ENCODE peak calls at places on chromosomes 3 and 15, in five cellular contexts. One of them, this sample, is unnamed.

GRCh38 chr3:46929324-46929723 is 47.2 kb downstream of the CCDC12 start:
- DNase-seq in activated T-cell treated with anti-CD3 and anti-CD28 coated beads for 24 hours: no peak
- DNase-seq in activated T-helper 1 cell treated with anti-CD3 and anti-CD28 coated beads, Interleukin-12 subunit alpha, Interleukin-12 subunit beta, Interleukin-2, Interleukin-4 antibody, amounts not matched to agents 30 ng/mL and 10 ng/mL and 1 ng/mL, durations not matched to agents 14 hours and 24 hours and 36 hours: no peak
- DNase-seq in midbrain: no peak
- DNase-seq in nucleus accumbens: no peak
- DNase-seq in this sample: no peak

GRCh38 chr3:159913712-159914414 is 74.8 kb upstream of the IL12A start:
- DNase-seq in activated T-cell treated with anti-CD3 and anti-CD28 coated beads for 24 hours: no peak
- DNase-seq in activated T-helper 1 cell treated with anti-CD3 and anti-CD28 coated beads, Interleukin-12 subunit alpha, Interleukin-12 subunit beta, Interleukin-2, Interleukin-4 antibody, amounts not matched to agents 30 ng/mL and 10 ng/mL and 1 ng/mL, durations not matched to agents 14 hours and 24 hours and 36 hours: no peak
- DNase-seq in midbrain: no peak
- DNase-seq in nucleus accumbens: no peak
- DNase-seq in this sample: no peak

GRCh38 chr3:190517696-190518095 is 3.8 kb downstream of the IL1RAP start:
- DNase-seq in activated T-helper 1 cell treated with anti-CD3 and anti-CD28 coated beads, Interleukin-12 subunit alpha, Interleukin-12 subunit beta, Interleukin-2, Interleukin-4 antibody, amounts not matched to agents 30 ng/mL and 10 ng/mL and 1 ng/mL, durations not matched to agents 14 hours and 24 hours and 36 hours: no peak
- DNase-seq in activated T-cell treated with anti-CD3 and anti-CD28 coated beads for 24 hours: no peak
- DNase-seq in midbrain: no peak
- DNase-seq in nucleus accumbens: no peak
- DNase-seq in this sample: no peak

GRCh38 chr3:147493666-147494065 is 84.5 kb downstream of the ZIC1 start:
- DNase-seq in midbrain: no peak
- DNase-seq in activated T-cell treated with anti-CD3 and anti-CD28 coated beads for 24 hours: no peak
- DNase-seq in nucleus accumbens: no peak
- DNase-seq in activated T-helper 1 cell treated with anti-CD3 and anti-CD28 coated beads, Interleukin-12 subunit alpha, Interleukin-12 subunit beta, Interleukin-2, Interleukin-4 antibody, amounts not matched to agents 30 ng/mL and 10 ng/mL and 1 ng/mL, durations not matched to agents 14 hours and 24 hours and 36 hours: no peak
- DNase-seq in this sample: no peak

GRCh38 chr3:126180477-126181397 is at the start of gene ALDH1L1:
- DNase-seq in activated T-cell treated with anti-CD3 and anti-CD28 coated beads for 24 hours: no peak
- DNase-seq in nucleus accumbens: peak; percentile 47
- DNase-seq in activated T-helper 1 cell treated with anti-CD3 and anti-CD28 coated beads, Interleukin-12 subunit alpha, Interleukin-12 subunit beta, Interleukin-2, Interleukin-4 antibody, amounts not matched to agents 30 ng/mL and 10 ng/mL and 1 ng/mL, durations not matched to agents 14 hours and 24 hours and 36 hours: no peak
- DNase-seq in midbrain: peak; percentile 81
- DNase-seq in this sample: peak; percentile 73

GRCh38 chr3:2898591-2899353 is 211.4 kb downstream of the IL5RA start:
- DNase-seq in nucleus accumbens: no peak
- DNase-seq in midbrain: no peak
- DNase-seq in activated T-helper 1 cell treated with anti-CD3 and anti-CD28 coated beads, Interleukin-12 subunit alpha, Interleukin-12 subunit beta, Interleukin-2, Interleukin-4 antibody, amounts not matched to agents 30 ng/mL and 10 ng/mL and 1 ng/mL, durations not matched to agents 14 hours and 24 hours and 36 hours: no peak
- DNase-seq in activated T-cell treated with anti-CD3 and anti-CD28 coated beads for 24 hours: no peak
- DNase-seq in this sample: peak; percentile 18

GRCh38 chr3:171615281-171615680 is 155.1 kb upstream of the TNIK start:
- DNase-seq in activated T-helper 1 cell treated with anti-CD3 and anti-CD28 coated beads, Interleukin-12 subunit alpha, Interleukin-12 subunit beta, Interleukin-2, Interleukin-4 antibody, amounts not matched to agents 30 ng/mL and 10 ng/mL and 1 ng/mL, durations not matched to agents 14 hours and 24 hours and 36 hours: no peak
- DNase-seq in midbrain: no peak
- DNase-seq in nucleus accumbens: no peak
- DNase-seq in activated T-cell treated with anti-CD3 and anti-CD28 coated beads for 24 hours: no peak
- DNase-seq in this sample: no peak

GRCh38 chr15:62739082-62739481 is 303.5 kb upstream of the TPM1 start:
- DNase-seq in activated T-cell treated with anti-CD3 and anti-CD28 coated beads for 24 hours: no peak
- DNase-seq in midbrain: no peak
- DNase-seq in nucleus accumbens: no peak
- DNase-seq in activated T-helper 1 cell treated with anti-CD3 and anti-CD28 coated beads, Interleukin-12 subunit alpha, Interleukin-12 subunit beta, Interleukin-2, Interleukin-4 antibody, amounts not matched to agents 30 ng/mL and 10 ng/mL and 1 ng/mL, durations not matched to agents 14 hours and 24 hours and 36 hours: no peak
- DNase-seq in this sample: no peak

GRCh38 chr15:35399901-35400300 is 146.1 kb downstream of the DPH6 start:
- DNase-seq in nucleus accumbens: no peak
- DNase-seq in activated T-helper 1 cell treated with anti-CD3 and anti-CD28 coated beads, Interleukin-12 subunit alpha, Interleukin-12 subunit beta, Interleukin-2, Interleukin-4 antibody, amounts not matched to agents 30 ng/mL and 10 ng/mL and 1 ng/mL, durations not matched to agents 14 hours and 24 hours and 36 hours: no peak
- DNase-seq in activated T-cell treated with anti-CD3 and anti-CD28 coated beads for 24 hours: no peak
- DNase-seq in midbrain: no peak
- DNase-seq in this sample: no peak

GRCh38 chr15:74897300-74897701 is 7.5 kb downstream of the MPI start:
- DNase-seq in midbrain: no peak
- DNase-seq in activated T-helper 1 cell treated with anti-CD3 and anti-CD28 coated beads, Interleukin-12 subunit alpha, Interleukin-12 subunit beta, Interleukin-2, Interleukin-4 antibody, amounts not matched to agents 30 ng/mL and 10 ng/mL and 1 ng/mL, durations not matched to agents 14 hours and 24 hours and 36 hours: no peak
- DNase-seq in nucleus accumbens: no peak
- DNase-seq in activated T-cell treated with anti-CD3 and anti-CD28 coated beads for 24 hours: no peak
- DNase-seq in this sample: no peak

GRCh38 chr15:89075121-89075640 is 13.1 kb upstream of the ABHD2 start:
- DNase-seq in activated T-helper 1 cell treated with anti-CD3 and anti-CD28 coated beads, Interleukin-12 subunit alpha, Interleukin-12 subunit beta, Interleukin-2, Interleukin-4 antibody, amounts not matched to agents 30 ng/mL and 10 ng/mL and 1 ng/mL, durations not matched to agents 14 hours and 24 hours and 36 hours: no peak
- DNase-seq in midbrain: no peak
- DNase-seq in nucleus accumbens: no peak
- DNase-seq in activated T-cell treated with anti-CD3 and anti-CD28 coated beads for 24 hours: no peak
- DNase-seq in this sample: no peak

GRCh38 chr3:38138347-38139190 is at the start of gene MYD88:
- DNase-seq in nucleus accumbens: peak; percentile 32
- DNase-seq in activated T-helper 1 cell treated with anti-CD3 and anti-CD28 coated beads, Interleukin-12 subunit alpha, Interleukin-12 subunit beta, Interleukin-2, Interleukin-4 antibody, amounts not matched to agents 30 ng/mL and 10 ng/mL and 1 ng/mL, durations not matched to agents 14 hours and 24 hours and 36 hours: peak; percentile 81
- DNase-seq in activated T-cell treated with anti-CD3 and anti-CD28 coated beads for 24 hours: peak; percentile 74
- DNase-seq in midbrain: peak; percentile 44
- DNase-seq in this sample: peak; percentile 39

GRCh38 chr3:38084019-38084968 is 45.3 kb downstream of the DLEC1 start:
- DNase-seq in nucleus accumbens: no peak
- DNase-seq in midbrain: no peak
- DNase-seq in activated T-helper 1 cell treated with anti-CD3 and anti-CD28 coated beads, Interleukin-12 subunit alpha, Interleukin-12 subunit beta, Interleukin-2, Interleukin-4 antibody, amounts not matched to agents 30 ng/mL and 10 ng/mL and 1 ng/mL, durations not matched to agents 14 hours and 24 hours and 36 hours: no peak
- DNase-seq in activated T-cell treated with anti-CD3 and anti-CD28 coated beads for 24 hours: no peak
- DNase-seq in this sample: peak; percentile 26

GRCh38 chr3:179615458-179616173 is 11.0 kb downstream of the NDUFB5 start:
- DNase-seq in nucleus accumbens: no peak
- DNase-seq in activated T-cell treated with anti-CD3 and anti-CD28 coated beads for 24 hours: no peak
- DNase-seq in activated T-helper 1 cell treated with anti-CD3 and anti-CD28 coated beads, Interleukin-12 subunit alpha, Interleukin-12 subunit beta, Interleukin-2, Interleukin-4 antibody, amounts not matched to agents 30 ng/mL and 10 ng/mL and 1 ng/mL, durations not matched to agents 14 hours and 24 hours and 36 hours: no peak
- DNase-seq in midbrain: no peak
- DNase-seq in this sample: no peak

GRCh38 chr3:133927543-133928066 is 31.9 kb upstream of the RAB6B start:
- DNase-seq in midbrain: peak; percentile 46
- DNase-seq in nucleus accumbens: no peak
- DNase-seq in activated T-cell treated with anti-CD3 and anti-CD28 coated beads for 24 hours: peak; percentile 59
- DNase-seq in activated T-helper 1 cell treated with anti-CD3 and anti-CD28 coated beads, Interleukin-12 subunit alpha, Interleukin-12 subunit beta, Interleukin-2, Interleukin-4 antibody, amounts not matched to agents 30 ng/mL and 10 ng/mL and 1 ng/mL, durations not matched to agents 14 hours and 24 hours and 36 hours: peak; percentile 61
- DNase-seq in this sample: no peak

GRCh38 chr3:120879401-120879800 is 28.6 kb upstream of the STXBP5L start:
- DNase-seq in nucleus accumbens: no peak
- DNase-seq in midbrain: no peak
- DNase-seq in activated T-cell treated with anti-CD3 and anti-CD28 coated beads for 24 hours: no peak
- DNase-seq in activated T-helper 1 cell treated with anti-CD3 and anti-CD28 coated beads, Interleukin-12 subunit alpha, Interleukin-12 subunit beta, Interleukin-2, Interleukin-4 antibody, amounts not matched to agents 30 ng/mL and 10 ng/mL and 1 ng/mL, durations not matched to agents 14 hours and 24 hours and 36 hours: no peak
- DNase-seq in this sample: peak; percentile 88

GRCh38 chr3:29901097-29901496 is 620.2 kb downstream of the RBMS3 start:
- DNase-seq in midbrain: no peak
- DNase-seq in activated T-cell treated with anti-CD3 and anti-CD28 coated beads for 24 hours: no peak
- DNase-seq in activated T-helper 1 cell treated with anti-CD3 and anti-CD28 coated beads, Interleukin-12 subunit alpha, Interleukin-12 subunit beta, Interleukin-2, Interleukin-4 antibody, amounts not matched to agents 30 ng/mL and 10 ng/mL and 1 ng/mL, durations not matched to agents 14 hours and 24 hours and 36 hours: no peak
- DNase-seq in nucleus accumbens: no peak
- DNase-seq in this sample: no peak

GRCh38 chr3:34387831-34388564 is 589.6 kb downstream of the PDCD6IP start:
- DNase-seq in activated T-helper 1 cell treated with anti-CD3 and anti-CD28 coated beads, Interleukin-12 subunit alpha, Interleukin-12 subunit beta, Interleukin-2, Interleukin-4 antibody, amounts not matched to agents 30 ng/mL and 10 ng/mL and 1 ng/mL, durations not matched to agents 14 hours and 24 hours and 36 hours: no peak
- DNase-seq in midbrain: no peak
- DNase-seq in nucleus accumbens: peak; percentile 16
- DNase-seq in activated T-cell treated with anti-CD3 and anti-CD28 coated beads for 24 hours: no peak
- DNase-seq in this sample: peak; percentile 99

GRCh38 chr3:46913644-46914043 is 36.1 kb downstream of the PTH1R start:
- DNase-seq in midbrain: no peak
- DNase-seq in activated T-cell treated with anti-CD3 and anti-CD28 coated beads for 24 hours: no peak
- DNase-seq in activated T-helper 1 cell treated with anti-CD3 and anti-CD28 coated beads, Interleukin-12 subunit alpha, Interleukin-12 subunit beta, Interleukin-2, Interleukin-4 antibody, amounts not matched to agents 30 ng/mL and 10 ng/mL and 1 ng/mL, durations not matched to agents 14 hours and 24 hours and 36 hours: no peak
- DNase-seq in nucleus accumbens: no peak
- DNase-seq in this sample: peak; percentile 50

GRCh38 chr3:151732861-151733260 is 866 bp upstream of the AADACL2 start:
- DNase-seq in activated T-helper 1 cell treated with anti-CD3 and anti-CD28 coated beads, Interleukin-12 subunit alpha, Interleukin-12 subunit beta, Interleukin-2, Interleukin-4 antibody, amounts not matched to agents 30 ng/mL and 10 ng/mL and 1 ng/mL, durations not matched to agents 14 hours and 24 hours and 36 hours: no peak
- DNase-seq in midbrain: no peak
- DNase-seq in nucleus accumbens: no peak
- DNase-seq in activated T-cell treated with anti-CD3 and anti-CD28 coated beads for 24 hours: no peak
- DNase-seq in this sample: no peak

GRCh38 chr15:63909819-63910437 is 76.2 kb upstream of the HERC1 start:
- DNase-seq in activated T-cell treated with anti-CD3 and anti-CD28 coated beads for 24 hours: no peak
- DNase-seq in nucleus accumbens: no peak
- DNase-seq in midbrain: no peak
- DNase-seq in activated T-helper 1 cell treated with anti-CD3 and anti-CD28 coated beads, Interleukin-12 subunit alpha, Interleukin-12 subunit beta, Interleukin-2, Interleukin-4 antibody, amounts not matched to agents 30 ng/mL and 10 ng/mL and 1 ng/mL, durations not matched to agents 14 hours and 24 hours and 36 hours: no peak
- DNase-seq in this sample: peak; percentile 56

GRCh38 chr15:69513986-69514385 is 61.4 kb downstream of the RPLP1 start:
- DNase-seq in activated T-helper 1 cell treated with anti-CD3 and anti-CD28 coated beads, Interleukin-12 subunit alpha, Interleukin-12 subunit beta, Interleukin-2, Interleukin-4 antibody, amounts not matched to agents 30 ng/mL and 10 ng/mL and 1 ng/mL, durations not matched to agents 14 hours and 24 hours and 36 hours: no peak
- DNase-seq in nucleus accumbens: no peak
- DNase-seq in midbrain: no peak
- DNase-seq in activated T-cell treated with anti-CD3 and anti-CD28 coated beads for 24 hours: no peak
- DNase-seq in this sample: no peak

GRCh38 chr15:69193948-69194827 is 33.8 kb downstream of the GLCE start:
- DNase-seq in activated T-helper 1 cell treated with anti-CD3 and anti-CD28 coated beads, Interleukin-12 subunit alpha, Interleukin-12 subunit beta, Interleukin-2, Interleukin-4 antibody, amounts not matched to agents 30 ng/mL and 10 ng/mL and 1 ng/mL, durations not matched to agents 14 hours and 24 hours and 36 hours: no peak
- DNase-seq in nucleus accumbens: no peak
- DNase-seq in midbrain: no peak
- DNase-seq in activated T-cell treated with anti-CD3 and anti-CD28 coated beads for 24 hours: no peak
- DNase-seq in this sample: no peak

GRCh38 chr3:144380832-144381231 is 409.2 kb downstream of the DIPK2A start:
- DNase-seq in activated T-helper 1 cell treated with anti-CD3 and anti-CD28 coated beads, Interleukin-12 subunit alpha, Interleukin-12 subunit beta, Interleukin-2, Interleukin-4 antibody, amounts not matched to agents 30 ng/mL and 10 ng/mL and 1 ng/mL, durations not matched to agents 14 hours and 24 hours and 36 hours: no peak
- DNase-seq in nucleus accumbens: no peak
- DNase-seq in activated T-cell treated with anti-CD3 and anti-CD28 coated beads for 24 hours: no peak
- DNase-seq in midbrain: peak; percentile 47
- DNase-seq in this sample: no peak

GRCh38 chr15:69825941-69826817 is 271.5 kb downstream of the TLE3 start:
- DNase-seq in nucleus accumbens: no peak
- DNase-seq in midbrain: no peak
- DNase-seq in activated T-cell treated with anti-CD3 and anti-CD28 coated beads for 24 hours: no peak
- DNase-seq in activated T-helper 1 cell treated with anti-CD3 and anti-CD28 coated beads, Interleukin-12 subunit alpha, Interleukin-12 subunit beta, Interleukin-2, Interleukin-4 antibody, amounts not matched to agents 30 ng/mL and 10 ng/mL and 1 ng/mL, durations not matched to agents 14 hours and 24 hours and 36 hours: no peak
- DNase-seq in this sample: no peak

GRCh38 chr3:122773856-122774535 is 19.6 kb downstream of the HSPBAP1 start:
- DNase-seq in activated T-cell treated with anti-CD3 and anti-CD28 coated beads for 24 hours: no peak
- DNase-seq in nucleus accumbens: no peak
- DNase-seq in midbrain: no peak
- DNase-seq in activated T-helper 1 cell treated with anti-CD3 and anti-CD28 coated beads, Interleukin-12 subunit alpha, Interleukin-12 subunit beta, Interleukin-2, Interleukin-4 antibody, amounts not matched to agents 30 ng/mL and 10 ng/mL and 1 ng/mL, durations not matched to agents 14 hours and 24 hours and 36 hours: no peak
- DNase-seq in this sample: no peak

GRCh38 chr3:151460240-151460639 is 621 bp downstream of the IGSF10 start:
- DNase-seq in nucleus accumbens: no peak
- DNase-seq in activated T-cell treated with anti-CD3 and anti-CD28 coated beads for 24 hours: no peak
- DNase-seq in midbrain: no peak
- DNase-seq in activated T-helper 1 cell treated with anti-CD3 and anti-CD28 coated beads, Interleukin-12 subunit alpha, Interleukin-12 subunit beta, Interleukin-2, Interleukin-4 antibody, amounts not matched to agents 30 ng/mL and 10 ng/mL and 1 ng/mL, durations not matched to agents 14 hours and 24 hours and 36 hours: no peak
- DNase-seq in this sample: no peak

GRCh38 chr3:150528359-150528797 is 17.9 kb downstream of the SERP1 start:
- DNase-seq in activated T-helper 1 cell treated with anti-CD3 and anti-CD28 coated beads, Interleukin-12 subunit alpha, Interleukin-12 subunit beta, Interleukin-2, Interleukin-4 antibody, amounts not matched to agents 30 ng/mL and 10 ng/mL and 1 ng/mL, durations not matched to agents 14 hours and 24 hours and 36 hours: no peak
- DNase-seq in nucleus accumbens: no peak
- DNase-seq in activated T-cell treated with anti-CD3 and anti-CD28 coated beads for 24 hours: no peak
- DNase-seq in midbrain: peak; percentile 12
- DNase-seq in this sample: no peak

GRCh38 chr3:122356402-122356801 is 26.6 kb downstream of the MIX23 start:
- DNase-seq in activated T-cell treated with anti-CD3 and anti-CD28 coated beads for 24 hours: no peak
- DNase-seq in midbrain: peak; percentile 0
- DNase-seq in nucleus accumbens: no peak
- DNase-seq in activated T-helper 1 cell treated with anti-CD3 and anti-CD28 coated beads, Interleukin-12 subunit alpha, Interleukin-12 subunit beta, Interleukin-2, Interleukin-4 antibody, amounts not matched to agents 30 ng/mL and 10 ng/mL and 1 ng/mL, durations not matched to agents 14 hours and 24 hours and 36 hours: peak; percentile 11
- DNase-seq in this sample: peak; percentile 39

GRCh38 chr15:96262097-96262496 is 68.4 kb upstream of the NR2F2 start:
- DNase-seq in activated T-cell treated with anti-CD3 and anti-CD28 coated beads for 24 hours: no peak
- DNase-seq in nucleus accumbens: no peak
- DNase-seq in activated T-helper 1 cell treated with anti-CD3 and anti-CD28 coated beads, Interleukin-12 subunit alpha, Interleukin-12 subunit beta, Interleukin-2, Interleukin-4 antibody, amounts not matched to agents 30 ng/mL and 10 ng/mL and 1 ng/mL, durations not matched to agents 14 hours and 24 hours and 36 hours: no peak
- DNase-seq in midbrain: no peak
- DNase-seq in this sample: no peak

GRCh38 chr3:126517291-126517951 is at the start of gene UROC1:
- DNase-seq in activated T-helper 1 cell treated with anti-CD3 and anti-CD28 coated beads, Interleukin-12 subunit alpha, Interleukin-12 subunit beta, Interleukin-2, Interleukin-4 antibody, amounts not matched to agents 30 ng/mL and 10 ng/mL and 1 ng/mL, durations not matched to agents 14 hours and 24 hours and 36 hours: no peak
- DNase-seq in activated T-cell treated with anti-CD3 and anti-CD28 coated beads for 24 hours: no peak
- DNase-seq in midbrain: no peak
- DNase-seq in nucleus accumbens: no peak
- DNase-seq in this sample: no peak

GRCh38 chr3:114745322-114746240 is 401.5 kb downstream of the ZBTB20 start:
- DNase-seq in activated T-cell treated with anti-CD3 and anti-CD28 coated beads for 24 hours: no peak
- DNase-seq in midbrain: no peak
- DNase-seq in nucleus accumbens: no peak
- DNase-seq in activated T-helper 1 cell treated with anti-CD3 and anti-CD28 coated beads, Interleukin-12 subunit alpha, Interleukin-12 subunit beta, Interleukin-2, Interleukin-4 antibody, amounts not matched to agents 30 ng/mL and 10 ng/mL and 1 ng/mL, durations not matched to agents 14 hours and 24 hours and 36 hours: no peak
- DNase-seq in this sample: no peak

GRCh38 chr15:52228928-52229327 is 37.7 kb upstream of the GNB5 start:
- DNase-seq in nucleus accumbens: no peak
- DNase-seq in activated T-cell treated with anti-CD3 and anti-CD28 coated beads for 24 hours: no peak
- DNase-seq in midbrain: no peak
- DNase-seq in activated T-helper 1 cell treated with anti-CD3 and anti-CD28 coated beads, Interleukin-12 subunit alpha, Interleukin-12 subunit beta, Interleukin-2, Interleukin-4 antibody, amounts not matched to agents 30 ng/mL and 10 ng/mL and 1 ng/mL, durations not matched to agents 14 hours and 24 hours and 36 hours: no peak
- DNase-seq in this sample: no peak

GRCh38 chr3:11465744-11466611 is 177.7 kb downstream of the VGLL4 start:
- DNase-seq in midbrain: peak; percentile 24
- DNase-seq in nucleus accumbens: no peak
- DNase-seq in activated T-helper 1 cell treated with anti-CD3 and anti-CD28 coated beads, Interleukin-12 subunit alpha, Interleukin-12 subunit beta, Interleukin-2, Interleukin-4 antibody, amounts not matched to agents 30 ng/mL and 10 ng/mL and 1 ng/mL, durations not matched to agents 14 hours and 24 hours and 36 hours: no peak
- DNase-seq in activated T-cell treated with anti-CD3 and anti-CD28 coated beads for 24 hours: no peak
- DNase-seq in this sample: peak; percentile 16

GRCh38 chr15:81111510-81112375 is 22.3 kb upstream of the CFAP161 start:
- DNase-seq in activated T-helper 1 cell treated with anti-CD3 and anti-CD28 coated beads, Interleukin-12 subunit alpha, Interleukin-12 subunit beta, Interleukin-2, Interleukin-4 antibody, amounts not matched to agents 30 ng/mL and 10 ng/mL and 1 ng/mL, durations not matched to agents 14 hours and 24 hours and 36 hours: no peak
- DNase-seq in activated T-cell treated with anti-CD3 and anti-CD28 coated beads for 24 hours: no peak
- DNase-seq in midbrain: no peak
- DNase-seq in nucleus accumbens: no peak
- DNase-seq in this sample: no peak

GRCh38 chr3:127800508-127800907 is 21.8 kb downstream of the MGLL start:
- DNase-seq in activated T-cell treated with anti-CD3 and anti-CD28 coated beads for 24 hours: no peak
- DNase-seq in nucleus accumbens: no peak
- DNase-seq in midbrain: no peak
- DNase-seq in activated T-helper 1 cell treated with anti-CD3 and anti-CD28 coated beads, Interleukin-12 subunit alpha, Interleukin-12 subunit beta, Interleukin-2, Interleukin-4 antibody, amounts not matched to agents 30 ng/mL and 10 ng/mL and 1 ng/mL, durations not matched to agents 14 hours and 24 hours and 36 hours: no peak
- DNase-seq in this sample: no peak

GRCh38 chr3:192514754-192515660 is 212.3 kb downstream of the FGF12 start:
- DNase-seq in activated T-helper 1 cell treated with anti-CD3 and anti-CD28 coated beads, Interleukin-12 subunit alpha, Interleukin-12 subunit beta, Interleukin-2, Interleukin-4 antibody, amounts not matched to agents 30 ng/mL and 10 ng/mL and 1 ng/mL, durations not matched to agents 14 hours and 24 hours and 36 hours: no peak
- DNase-seq in activated T-cell treated with anti-CD3 and anti-CD28 coated beads for 24 hours: no peak
- DNase-seq in midbrain: no peak
- DNase-seq in nucleus accumbens: no peak
- DNase-seq in this sample: peak; percentile 25

GRCh38 chr15:31306426-31307269 is 20.0 kb upstream of the KLF13 start:
- DNase-seq in activated T-helper 1 cell treated with anti-CD3 and anti-CD28 coated beads, Interleukin-12 subunit alpha, Interleukin-12 subunit beta, Interleukin-2, Interleukin-4 antibody, amounts not matched to agents 30 ng/mL and 10 ng/mL and 1 ng/mL, durations not matched to agents 14 hours and 24 hours and 36 hours: no peak
- DNase-seq in activated T-cell treated with anti-CD3 and anti-CD28 coated beads for 24 hours: no peak
- DNase-seq in nucleus accumbens: peak; percentile 88
- DNase-seq in midbrain: peak; percentile 93
- DNase-seq in this sample: peak; percentile 32

GRCh38 chr3:181056276-181056675 is 66.7 kb upstream of the DNAJC19 start:
- DNase-seq in nucleus accumbens: no peak
- DNase-seq in midbrain: no peak
- DNase-seq in activated T-cell treated with anti-CD3 and anti-CD28 coated beads for 24 hours: no peak
- DNase-seq in activated T-helper 1 cell treated with anti-CD3 and anti-CD28 coated beads, Interleukin-12 subunit alpha, Interleukin-12 subunit beta, Interleukin-2, Interleukin-4 antibody, amounts not matched to agents 30 ng/mL and 10 ng/mL and 1 ng/mL, durations not matched to agents 14 hours and 24 hours and 36 hours: no peak
- DNase-seq in this sample: no peak

This sample was measured in cerebellar cortex.